ENCODE peak calls at places on chromosomes 6 and 20, in six cellular contexts. One of them, this sample, is unnamed.

GRCh38 chr20:22425344-22426295 is 158.8 kb downstream of the FOXA2 start:
- DNase-seq in germinal center: no peak
- DNase-seq in stomach: no peak
- DNase-seq in stimulated activated CD4-positive, alpha-beta T cell treated with anti-CD3 and anti-CD28 coated beads, Interleukin-4, amount 100 ng/mL, for 4 hours: no peak
- DNase-seq in pancreas: no peak
- DNase-seq in activated CD8-positive, alpha-beta memory T cell treated with anti-CD3 and anti-CD28 coated beads for 48 hours: no peak
- DNase-seq in this sample: no peak

GRCh38 chr20:32206383-32207210 is 946 bp downstream of the PLAGL2 start:
- DNase-seq in activated CD8-positive, alpha-beta memory T cell treated with anti-CD3 and anti-CD28 coated beads for 48 hours: no peak
- DNase-seq in pancreas: no peak
- DNase-seq in stomach: no peak
- DNase-seq in germinal center: peak; percentile 17
- DNase-seq in stimulated activated CD4-positive, alpha-beta T cell treated with anti-CD3 and anti-CD28 coated beads, Interleukin-4, amount 100 ng/mL, for 4 hours: peak; percentile 25
- DNase-seq in this sample: no peak

GRCh38 chr20:51275816-51276215 is 252.9 kb upstream of the KCNG1 start:
- DNase-seq in germinal center: no peak
- DNase-seq in pancreas: no peak
- DNase-seq in activated CD8-positive, alpha-beta memory T cell treated with anti-CD3 and anti-CD28 coated beads for 48 hours: no peak
- DNase-seq in stimulated activated CD4-positive, alpha-beta T cell treated with anti-CD3 and anti-CD28 coated beads, Interleukin-4, amount 100 ng/mL, for 4 hours: no peak
- DNase-seq in stomach: no peak
- DNase-seq in this sample: peak; percentile 8

GRCh38 chr6:138001750-138002349 is 105.4 kb downstream of the PERP start:
- DNase-seq in stimulated activated CD4-positive, alpha-beta T cell treated with anti-CD3 and anti-CD28 coated beads, Interleukin-4, amount 100 ng/mL, for 4 hours: peak; percentile 47
- DNase-seq in activated CD8-positive, alpha-beta memory T cell treated with anti-CD3 and anti-CD28 coated beads for 48 hours: no peak
- DNase-seq in germinal center: peak; percentile 31
- DNase-seq in pancreas: peak; percentile 48
- DNase-seq in stomach: peak; percentile 71
- DNase-seq in this sample: no peak

GRCh38 chr6:159062564-159062945 is 17.8 kb upstream of the TAGAP start:
- DNase-seq in activated CD8-positive, alpha-beta memory T cell treated with anti-CD3 and anti-CD28 coated beads for 48 hours: no peak
- DNase-seq in pancreas: no peak
- DNase-seq in stomach: no peak
- DNase-seq in stimulated activated CD4-positive, alpha-beta T cell treated with anti-CD3 and anti-CD28 coated beads, Interleukin-4, amount 100 ng/mL, for 4 hours: peak; percentile 49
- DNase-seq in germinal center: peak; percentile 42
- DNase-seq in this sample: no peak

GRCh38 chr20:35901678-35902544 is 52.4 kb downstream of the SCAND1 start:
- DNase-seq in stimulated activated CD4-positive, alpha-beta T cell treated with anti-CD3 and anti-CD28 coated beads, Interleukin-4, amount 100 ng/mL, for 4 hours: no peak
- DNase-seq in activated CD8-positive, alpha-beta memory T cell treated with anti-CD3 and anti-CD28 coated beads for 48 hours: no peak
- DNase-seq in stomach: no peak
- DNase-seq in germinal center: no peak
- DNase-seq in pancreas: no peak
- DNase-seq in this sample: no peak

GRCh38 chr6:5107332-5107731 is 22.2 kb downstream of the PPP1R3G start:
- DNase-seq in pancreas: no peak
- DNase-seq in stimulated activated CD4-positive, alpha-beta T cell treated with anti-CD3 and anti-CD28 coated beads, Interleukin-4, amount 100 ng/mL, for 4 hours: no peak
- DNase-seq in stomach: no peak
- DNase-seq in activated CD8-positive, alpha-beta memory T cell treated with anti-CD3 and anti-CD28 coated beads for 48 hours: no peak
- DNase-seq in germinal center: no peak
- DNase-seq in this sample: no peak

GRCh38 chr20:57509665-57510237 is 15.2 kb downstream of the CTCFL start:
- DNase-seq in germinal center: no peak
- DNase-seq in activated CD8-positive, alpha-beta memory T cell treated with anti-CD3 and anti-CD28 coated beads for 48 hours: no peak
- DNase-seq in stimulated activated CD4-positive, alpha-beta T cell treated with anti-CD3 and anti-CD28 coated beads, Interleukin-4, amount 100 ng/mL, for 4 hours: no peak
- DNase-seq in stomach: peak; percentile 32
- DNase-seq in pancreas: no peak
- DNase-seq in this sample: no peak

GRCh38 chr6:72987305-72987704 is 238.0 kb downstream of the KHDC1L start:
- DNase-seq in stomach: no peak
- DNase-seq in pancreas: no peak
- DNase-seq in stimulated activated CD4-positive, alpha-beta T cell treated with anti-CD3 and anti-CD28 coated beads, Interleukin-4, amount 100 ng/mL, for 4 hours: no peak
- DNase-seq in activated CD8-positive, alpha-beta memory T cell treated with anti-CD3 and anti-CD28 coated beads for 48 hours: no peak
- DNase-seq in germinal center: no peak
- DNase-seq in this sample: no peak

GRCh38 chr6:114989279-114989964 is 646.6 kb upstream of the HS3ST5 start:
- DNase-seq in stomach: no peak
- DNase-seq in stimulated activated CD4-positive, alpha-beta T cell treated with anti-CD3 and anti-CD28 coated beads, Interleukin-4, amount 100 ng/mL, for 4 hours: no peak
- DNase-seq in activated CD8-positive, alpha-beta memory T cell treated with anti-CD3 and anti-CD28 coated beads for 48 hours: no peak
- DNase-seq in germinal center: no peak
- DNase-seq in pancreas: no peak
- DNase-seq in this sample: no peak

GRCh38 chr20:31662372-31662854 is 24.7 kb downstream of the COX4I2 start:
- DNase-seq in pancreas: no peak
- DNase-seq in stomach: no peak
- DNase-seq in germinal center: no peak
- DNase-seq in stimulated activated CD4-positive, alpha-beta T cell treated with anti-CD3 and anti-CD28 coated beads, Interleukin-4, amount 100 ng/mL, for 4 hours: no peak
- DNase-seq in activated CD8-positive, alpha-beta memory T cell treated with anti-CD3 and anti-CD28 coated beads for 48 hours: no peak
- DNase-seq in this sample: no peak

GRCh38 chr20:4183361-4183760 is 168.0 kb upstream of the RNF24 start:
- DNase-seq in stimulated activated CD4-positive, alpha-beta T cell treated with anti-CD3 and anti-CD28 coated beads, Interleukin-4, amount 100 ng/mL, for 4 hours: no peak
- DNase-seq in pancreas: no peak
- DNase-seq in germinal center: no peak
- DNase-seq in stomach: no peak
- DNase-seq in activated CD8-positive, alpha-beta memory T cell treated with anti-CD3 and anti-CD28 coated beads for 48 hours: no peak
- DNase-seq in this sample: no peak

GRCh38 chr6:155527443-155527842 is 71.8 kb upstream of the NOX3 start:
- DNase-seq in pancreas: no peak
- DNase-seq in germinal center: no peak
- DNase-seq in stomach: no peak
- DNase-seq in stimulated activated CD4-positive, alpha-beta T cell treated with anti-CD3 and anti-CD28 coated beads, Interleukin-4, amount 100 ng/mL, for 4 hours: no peak
- DNase-seq in activated CD8-positive, alpha-beta memory T cell treated with anti-CD3 and anti-CD28 coated beads for 48 hours: no peak
- DNase-seq in this sample: no peak

GRCh38 chr6:169520104-169520503 is 181.7 kb downstream of the WDR27 start:
- DNase-seq in pancreas: no peak
- DNase-seq in activated CD8-positive, alpha-beta memory T cell treated with anti-CD3 and anti-CD28 coated beads for 48 hours: no peak
- DNase-seq in stomach: no peak
- DNase-seq in germinal center: no peak
- DNase-seq in stimulated activated CD4-positive, alpha-beta T cell treated with anti-CD3 and anti-CD28 coated beads, Interleukin-4, amount 100 ng/mL, for 4 hours: no peak
- DNase-seq in this sample: no peak

GRCh38 chr6:116948535-116949304 is 71.7 kb downstream of the RFX6 start:
- DNase-seq in germinal center: no peak
- DNase-seq in stimulated activated CD4-positive, alpha-beta T cell treated with anti-CD3 and anti-CD28 coated beads, Interleukin-4, amount 100 ng/mL, for 4 hours: no peak
- DNase-seq in pancreas: no peak
- DNase-seq in stomach: no peak
- DNase-seq in activated CD8-positive, alpha-beta memory T cell treated with anti-CD3 and anti-CD28 coated beads for 48 hours: no peak
- DNase-seq in this sample: no peak

GRCh38 chr6:25835442-25836283 is 3.8 kb upstream of the SLC17A1 start:
- DNase-seq in activated CD8-positive, alpha-beta memory T cell treated with anti-CD3 and anti-CD28 coated beads for 48 hours: no peak
- DNase-seq in pancreas: no peak
- DNase-seq in stomach: no peak
- DNase-seq in stimulated activated CD4-positive, alpha-beta T cell treated with anti-CD3 and anti-CD28 coated beads, Interleukin-4, amount 100 ng/mL, for 4 hours: no peak
- DNase-seq in germinal center: no peak
- DNase-seq in this sample: no peak

GRCh38 chr20:43662943-43663655 is 3.8 kb upstream of the MYBL2 start:
- DNase-seq in stomach: no peak
- DNase-seq in pancreas: no peak
- DNase-seq in activated CD8-positive, alpha-beta memory T cell treated with anti-CD3 and anti-CD28 coated beads for 48 hours: no peak
- DNase-seq in germinal center: no peak
- DNase-seq in stimulated activated CD4-positive, alpha-beta T cell treated with anti-CD3 and anti-CD28 coated beads, Interleukin-4, amount 100 ng/mL, for 4 hours: no peak
- DNase-seq in this sample: no peak